ENCODE peak calls at places on chromosome 12, in ten cellular contexts. H, M, U, W, J, D, S, X, T and F are unnamed samples.

GRCh38 chr12:116666305-116666673 is 71.6 kb downstream of the SPRING1 start:
- DNase-seq in H (no peak), M (no peak), U (no peak), W (no peak), J (no peak), D (no peak), S (no peak), X (no peak), T (no peak), F (no peak)

GRCh38 chr12:24950231-24950834 is 1.4 kb upstream of the BCAT1 start:
- DNase-seq in H (no peak), M (peak; percentile 59), U (no peak), W (no peak), J (no peak), D (no peak), S (no peak), X (no peak), T (no peak), F (no peak)

GRCh38 chr12:5873341-5873919 is 71.6 kb downstream of the ANO2 start:
- DNase-seq in H (no peak), M (no peak), U (no peak), W (no peak), J (no peak), D (no peak), S (no peak), X (no peak), T (no peak), F (no peak)

GRCh38 chr12:25988505-25988904 is 30.0 kb downstream of the RASSF8 start:
- DNase-seq in H (no peak), M (no peak), U (no peak), W (no peak), J (no peak), D (no peak), S (no peak), X (no peak), T (no peak), F (no peak)

GRCh38 chr12:116319316-116319715 is 41.8 kb upstream of the MED13L start:
- DNase-seq in H (no peak), M (no peak), U (no peak), W (no peak), J (no peak), D (no peak), S (no peak), X (no peak), T (no peak), F (no peak)

GRCh38 chr12:117166107-117166506 is 24.2 kb downstream of the FBXO21 start:
- DNase-seq in H (no peak), M (no peak), U (no peak), W (no peak), J (no peak), D (no peak), S (no peak), X (no peak), T (no peak), F (no peak)

GRCh38 chr12:26469801-26470200 is 274.4 kb downstream of the SSPN start:
- DNase-seq in H (no peak), M (no peak), U (no peak), W (no peak), J (no peak), D (no peak), S (no peak), X (no peak), T (no peak), F (no peak)

GRCh38 chr12:106248849-106249371 is 1.1 kb upstream of the CKAP4 start:
- DNase-seq in H (no peak), M (peak; percentile 33), U (no peak), W (peak; percentile 51), J (peak; percentile 16), D (no peak), S (no peak), X (peak; percentile 52), T (peak; percentile 24), F (no peak)

GRCh38 chr12:45568808-45569207 is 160.7 kb upstream of the ARID2 start:
- DNase-seq in H (no peak), M (no peak), U (no peak), W (no peak), J (no peak), D (no peak), S (no peak), X (no peak), T (peak; percentile 48), F (no peak)

GRCh38 chr12:111074965-111075364 is 154.6 kb upstream of the MYL2 start:
- DNase-seq in H (no peak), M (no peak), U (no peak), W (no peak), J (no peak), D (no peak), S (no peak), X (no peak), T (no peak), F (no peak)

GRCh38 chr12:53431187-53431586 is 7.5 kb downstream of the AMHR2 start:
- DNase-seq in H (no peak), M (no peak), U (no peak), W (no peak), J (no peak), D (no peak), S (no peak), X (no peak), T (no peak), F (no peak)

GRCh38 chr12:122646568-122647220 is 56.5 kb downstream of the HCAR2 start:
- DNase-seq in H (no peak), M (peak; percentile 72), U (no peak), W (peak; percentile 1), J (no peak), D (no peak), S (no peak), X (no peak), T (peak; percentile 99), F (no peak)

GRCh38 chr12:3882896-3883564 is 9.8 kb upstream of the PARP11 start:
- DNase-seq in H (no peak), M (no peak), U (no peak), W (peak; percentile 24), J (no peak), D (no peak), S (no peak), X (peak; percentile 24), T (peak; percentile 58), F (no peak)

GRCh38 chr12:15580431-15580830 is 208.8 kb downstream of the EPS8 start:
- DNase-seq in H (no peak), M (no peak), U (no peak), W (no peak), J (no peak), D (no peak), S (no peak), X (peak; percentile 24), T (no peak), F (no peak)

GRCh38 chr12:46585854-46586621 is 213.5 kb upstream of the SLC38A2 start:
- DNase-seq in H (no peak), M (no peak), U (no peak), W (peak; percentile 57), J (no peak), D (no peak), S (no peak), X (peak; percentile 64), T (no peak), F (no peak)

GRCh38 chr12:113862570-113863454 is 103.3 kb downstream of the RBM19 start:
- DNase-seq in H (no peak), M (peak; percentile 48), U (no peak), W (no peak), J (no peak), D (no peak), S (no peak), X (no peak), T (no peak), F (no peak)

GRCh38 chr12:117228239-117228638 is 38.0 kb upstream of the FBXO21 start:
- DNase-seq in H (no peak), M (no peak), U (no peak), W (no peak), J (no peak), D (no peak), S (no peak), X (no peak), T (no peak), F (no peak)

GRCh38 chr12:22935501-22935900 is 310.5 kb downstream of the ETNK1 start:
- DNase-seq in H (no peak), M (no peak), U (no peak), W (no peak), J (no peak), D (no peak), S (no peak), X (no peak), T (no peak), F (no peak)

GRCh38 chr12:98440165-98440581 is 75.2 kb upstream of the TMPO start:
- DNase-seq in H (no peak), M (no peak), U (no peak), W (no peak), J (peak; percentile 85), D (peak; percentile 60), S (peak; percentile 63), X (no peak), T (peak; percentile 92), F (no peak)

GRCh38 chr12:113747048-113747447 is 219.1 kb downstream of the RBM19 start:
- DNase-seq in H (no peak), M (no peak), U (no peak), W (no peak), J (no peak), D (no peak), S (no peak), X (no peak), T (no peak), F (no peak)

GRCh38 chr12:57142121-57142520 is 5.3 kb downstream of the LRP1-AS start:
- DNase-seq in H (no peak), M (no peak), U (no peak), W (no peak), J (no peak), D (peak; percentile 66), S (no peak), X (no peak), T (no peak), F (no peak)

GRCh38 chr12:42421844-42422779 is 96.1 kb downstream of the PPHLN1 start:
- DNase-seq in H (no peak), M (peak; percentile 39), U (no peak), W (no peak), J (peak; percentile 16), D (no peak), S (no peak), X (no peak), T (no peak), F (no peak)

GRCh38 chr12:69274861-69275260 is 35.5 kb downstream of the CPSF6 start:
- DNase-seq in H (no peak), M (no peak), U (no peak), W (no peak), J (no peak), D (no peak), S (no peak), X (no peak), T (no peak), F (no peak)

GRCh38 chr12:89731614-89732013 is 23.0 kb upstream of the ATP2B1 start:
- DNase-seq in H (no peak), M (no peak), U (no peak), W (no peak), J (no peak), D (no peak), S (no peak), X (no peak), T (peak; percentile 61), F (no peak)